ENCODE peak calls at places on chromosomes 12 and 14, in six cellular contexts. U is HS-5; A is EH; O is NCI-H226; F is stimulated activated CD8-positive, alpha-beta memory T cell treated with anti-CD3 and anti-CD28 coated beads, Interleukin-2, amount 100 ng/mL, for 1 hour; D is AG10803. Z is an unnamed sample.

GRCh38 chr12:116542345-116542950 is 16.7 kb upstream of the MAP1LC3B2 start:
- DNase-seq in U (no peak), A (no peak), O (no peak), F (no peak), D (no peak), Z (no peak)

GRCh38 chr14:28298156-28298555 is 468.4 kb upstream of the FOXG1 start:
- DNase-seq in U (no peak), A (no peak), O (no peak), F (no peak), D (no peak), Z (no peak)

GRCh38 chr12:51185171-51185717 is 12.3 kb upstream of the TFCP2 start:
- DNase-seq in U (no peak), A (no peak), O (no peak), F (no peak), D (no peak), Z (no peak)

GRCh38 chr12:77847060-77847541 is 16.4 kb downstream of the NAV3 start:
- DNase-seq in U (no peak), A (peak), O (peak), F (no peak), D (peak), Z (no peak)

GRCh38 chr14:65565948-65566347 is 153.4 kb downstream of the FUT8 start:
- DNase-seq in U (no peak), A (peak), O (no peak), F (no peak), D (peak), Z (no peak)

GRCh38 chr14:104732355-104732804 is 8.4 kb downstream of the ADSS1 start:
- DNase-seq in U (no peak), A (no peak), O (no peak), F (no peak), D (no peak), Z (peak)

GRCh38 chr12:25771062-25771461 is 187.4 kb upstream of the RASSF8 start:
- DNase-seq in U (peak), A (peak), O (no peak), F (no peak), D (peak), Z (no peak)

GRCh38 chr12:123363743-123364531 is 710 bp downstream of the SBNO1 start:
- DNase-seq in U (no peak), A (no peak), O (peak), F (no peak), D (no peak), Z (peak)

GRCh38 chr12:79296128-79296527 is 394.6 kb downstream of the PAWR start:
- DNase-seq in U (no peak), A (no peak), O (no peak), F (no peak), D (no peak), Z (no peak)

GRCh38 chr12:31362759-31363415 is 36.9 kb upstream of the SINHCAF start:
- DNase-seq in U (no peak), A (no peak), O (no peak), F (no peak), D (no peak), Z (peak)

GRCh38 chr14:69460093-69460701 is 24.3 kb upstream of the PLEKHD1 start:
- DNase-seq in U (peak), A (peak), O (peak), F (peak), D (peak), Z (peak)

GRCh38 chr14:87111141-87111540 is 881.8 kb downstream of the GALC start:
- DNase-seq in U (no peak), A (no peak), O (no peak), F (no peak), D (peak), Z (no peak)

GRCh38 chr14:95497561-95498011 is 18.9 kb downstream of the SYNE3 start:
- DNase-seq in U (no peak), A (no peak), O (no peak), F (no peak), D (no peak), Z (no peak)

GRCh38 chr12:45701296-45701695 is 28.2 kb upstream of the ARID2 start:
- DNase-seq in U (no peak), A (no peak), O (no peak), F (no peak), D (no peak), Z (no peak)

GRCh38 chr12:28963554-28963953 is 185.5 kb upstream of the FAR2 start:
- DNase-seq in U (no peak), A (peak), O (peak), F (no peak), D (peak), Z (no peak)

GRCh38 chr12:130775953-130776856 is 60.1 kb upstream of the RIMBP2 start:
- DNase-seq in U (peak), A (peak), O (peak), F (peak), D (peak), Z (peak)

GRCh38 chr14:100900837-100901390 is 2.6 kb downstream of the RTL1 start:
- DNase-seq in U (no peak), A (peak), O (no peak), F (no peak), D (no peak), Z (peak)

GRCh38 chr12:56645201-56645716 is 525 bp downstream of the ATP5F1B start:
- DNase-seq in U (no peak), A (peak), O (no peak), F (no peak), D (no peak), Z (no peak)

GRCh38 chr12:6341439-6342139 is at the start of gene TNFRSF1A:
- DNase-seq in U (peak), A (peak), O (peak), F (no peak), D (peak), Z (peak)